ENCODE peak calls at places on chromosomes 6 and 20, in four cellular contexts. One of them, this sample, is unnamed.

GRCh38 chr6:51184046-51184445 is 365.4 kb downstream of the TFAP2B start:
- DNase-seq in K562: no peak
- DNase-seq in HepG2: no peak
- DNase-seq in WTC11: no peak
- DNase-seq in this sample: no peak

GRCh38 chr20:45850926-45851325 is 6.3 kb downstream of the ACOT8 start:
- DNase-seq in WTC11: no peak
- DNase-seq in HepG2: no peak
- DNase-seq in K562: peak
- DNase-seq in this sample: no peak

GRCh38 chr6:34277763-34278112 is 28.9 kb upstream of the SMIM29 start:
- DNase-seq in K562: peak
- DNase-seq in WTC11: no peak
- DNase-seq in HepG2: no peak
- DNase-seq in this sample: no peak

GRCh38 chr6:121491576-121491975 is 56.1 kb downstream of the GJA1 start:
- DNase-seq in WTC11: no peak
- DNase-seq in HepG2: no peak
- DNase-seq in K562: no peak
- DNase-seq in this sample: no peak

GRCh38 chr6:129215916-129216525 is 333.1 kb downstream of the LAMA2 start:
- DNase-seq in HepG2: no peak
- DNase-seq in WTC11: no peak
- DNase-seq in K562: no peak
- DNase-seq in this sample: no peak

GRCh38 chr20:57372581-57373350 is 18.4 kb upstream of the RBM38 start:
- DNase-seq in WTC11: no peak
- DNase-seq in K562: no peak
- DNase-seq in HepG2: no peak
- DNase-seq in this sample: no peak

GRCh38 chr6:6960571-6961251 is 147.1 kb upstream of the RREB1 start:
- DNase-seq in K562: no peak
- DNase-seq in WTC11: no peak
- DNase-seq in HepG2: no peak
- DNase-seq in this sample: no peak

GRCh38 chr6:158565482-158566040 is 5.7 kb downstream of the TMEM181 start:
- DNase-seq in K562: no peak
- DNase-seq in HepG2: no peak
- DNase-seq in WTC11: no peak
- DNase-seq in this sample: no peak

GRCh38 chr6:12528171-12528570 is 188.4 kb upstream of the PHACTR1 start:
- DNase-seq in HepG2: no peak
- DNase-seq in K562: no peak
- DNase-seq in WTC11: no peak
- DNase-seq in this sample: no peak

GRCh38 chr6:153328194-153328593 is 197.1 kb upstream of the RGS17 start:
- DNase-seq in WTC11: no peak
- DNase-seq in K562: no peak
- DNase-seq in HepG2: no peak
- DNase-seq in this sample: no peak

GRCh38 chr6:99850841-99851240 is 143.2 kb downstream of the MCHR2 start:
- DNase-seq in K562: no peak
- DNase-seq in HepG2: no peak
- DNase-seq in WTC11: no peak
- DNase-seq in this sample: no peak

GRCh38 chr6:43769526-43770416 is at the start of gene VEGFA:
- DNase-seq in HepG2: peak
- DNase-seq in K562: peak
- DNase-seq in WTC11: peak
- DNase-seq in this sample: peak

GRCh38 chr6:130598021-130598989 is 228.9 kb upstream of the SMLR1 start:
- DNase-seq in K562: no peak
- DNase-seq in WTC11: no peak
- DNase-seq in HepG2: no peak
- DNase-seq in this sample: no peak

GRCh38 chr6:168083142-168083885 is 4.3 kb upstream of the FRMD1 start:
- DNase-seq in HepG2: no peak
- DNase-seq in K562: no peak
- DNase-seq in WTC11: no peak
- DNase-seq in this sample: no peak

GRCh38 chr6:168778201-168778600 is 337.2 kb downstream of the SMOC2 start:
- DNase-seq in K562: no peak
- DNase-seq in WTC11: no peak
- DNase-seq in HepG2: no peak
- DNase-seq in this sample: no peak

GRCh38 chr20:38418509-38419204 is 16.5 kb downstream of the SNHG17 start:
- DNase-seq in K562: no peak
- DNase-seq in HepG2: no peak
- DNase-seq in WTC11: no peak
- DNase-seq in this sample: no peak

GRCh38 chr6:115914098-115914497 is 146.6 kb downstream of the FRK start:
- DNase-seq in WTC11: no peak
- DNase-seq in K562: no peak
- DNase-seq in HepG2: no peak
- DNase-seq in this sample: no peak

GRCh38 chr6:167892835-167893234 is 66.1 kb downstream of the AFDN start:
- DNase-seq in HepG2: no peak
- DNase-seq in WTC11: peak
- DNase-seq in K562: no peak
- DNase-seq in this sample: no peak

GRCh38 chr6:13614126-13614925 is 809 bp upstream of the NOL7 start:
- DNase-seq in K562: peak
- DNase-seq in HepG2: peak
- DNase-seq in WTC11: no peak
- DNase-seq in this sample: peak

GRCh38 chr6:11233936-11234573 is 1.6 kb upstream of the NEDD9 start:
- DNase-seq in WTC11: no peak
- DNase-seq in K562: no peak
- DNase-seq in HepG2: no peak
- DNase-seq in this sample: no peak

GRCh38 chr6:168035661-168036616 is 38.5 kb downstream of the KIF25 start:
- DNase-seq in K562: peak
- DNase-seq in WTC11: no peak
- DNase-seq in HepG2: no peak
- DNase-seq in this sample: peak

GRCh38 chr6:2381872-2382661 is 136.7 kb upstream of the GMDS start:
- DNase-seq in WTC11: no peak
- DNase-seq in HepG2: no peak
- DNase-seq in K562: no peak
- DNase-seq in this sample: no peak

GRCh38 chr20:38152175-38153010 is 12.7 kb downstream of the TGM2 start:
- DNase-seq in HepG2: peak
- DNase-seq in K562: no peak
- DNase-seq in WTC11: no peak
- DNase-seq in this sample: no peak

GRCh38 chr6:128511518-128511917 is 8.9 kb downstream of the PTPRK start:
- DNase-seq in HepG2: no peak
- DNase-seq in K562: no peak
- DNase-seq in WTC11: no peak
- DNase-seq in this sample: no peak

DNA sequence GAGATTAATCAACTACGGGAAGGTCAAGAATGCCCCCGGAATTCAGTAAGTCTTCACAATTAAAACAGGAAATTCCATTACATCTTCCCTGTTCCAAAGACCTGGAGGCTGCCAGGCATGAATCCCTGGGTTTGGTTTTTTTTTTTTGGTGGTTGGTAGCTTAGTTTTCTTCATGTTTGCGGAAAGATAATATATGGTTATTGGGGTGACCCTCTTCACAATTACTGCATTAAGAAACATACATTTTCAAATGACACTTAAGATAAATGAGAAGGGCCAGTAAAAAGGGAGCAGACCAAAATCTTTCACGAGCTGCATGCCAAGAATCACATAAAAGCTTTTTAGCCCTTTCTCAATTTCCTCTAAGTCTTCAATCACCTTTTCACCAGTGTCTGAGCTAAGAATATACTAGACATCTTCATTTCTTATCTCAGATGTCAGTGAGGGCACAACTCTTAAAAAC is 64.0 kb downstream of the KIF13A start:
- DNase-seq in WTC11: no peak
- DNase-seq in HepG2: no peak
- DNase-seq in K562: no peak
- DNase-seq in this sample: no peak
- TF ChIP-seq SP1 in WTC11: no peak
- TF ChIP-seq SP1 in HepG2: no peak
- TF ChIP-seq SP1 in K562: no peak
- TF ChIP-seq SP1 in this sample: no peak

DNA sequence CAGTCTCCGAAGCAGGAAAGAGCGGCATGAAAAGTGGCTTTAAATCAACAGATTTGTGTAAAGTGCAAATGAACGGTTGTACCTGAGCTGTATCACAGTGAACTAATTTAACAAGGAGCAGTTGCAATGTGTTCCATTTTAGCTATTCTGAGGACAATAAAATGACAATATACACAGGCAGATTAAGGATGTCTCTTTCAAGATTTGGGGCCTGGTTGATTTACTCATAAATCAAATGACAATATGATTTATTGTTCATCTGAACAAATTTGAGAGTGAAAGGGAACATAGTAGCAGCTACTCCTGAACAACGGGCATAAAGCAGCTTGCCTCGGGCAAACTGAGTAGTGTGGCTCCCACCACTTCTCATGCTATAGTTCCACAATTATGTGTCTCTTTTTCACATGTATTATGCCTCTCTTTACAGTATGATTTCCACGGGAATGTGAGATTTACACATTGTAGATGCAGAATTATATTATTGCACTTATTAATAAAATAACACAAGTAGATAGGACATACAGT is 204.1 kb upstream of the AGPAT4 start:
- DNase-seq in K562: no peak
- DNase-seq in HepG2: no peak
- DNase-seq in WTC11: no peak
- DNase-seq in this sample: no peak
- TF ChIP-seq ELF4 in K562: no peak
- TF ChIP-seq ELF4 in HepG2: no peak
- TF ChIP-seq ELF4 in WTC11: no peak
- TF ChIP-seq ELF4 in this sample: no peak

GRCh38 chr6:39104528-39104927 is 10.5 kb downstream of the SAYSD1 start:
- DNase-seq in HepG2: no peak
- DNase-seq in WTC11: no peak
- DNase-seq in K562: no peak
- DNase-seq in this sample: no peak

GRCh38 chr6:39107641-39108040 is 7.3 kb downstream of the SAYSD1 start:
- DNase-seq in K562: no peak
- DNase-seq in HepG2: no peak
- DNase-seq in WTC11: no peak
- DNase-seq in this sample: no peak

GRCh38 chr6:39111280-39111679 is 3.7 kb downstream of the SAYSD1 start:
- DNase-seq in WTC11: no peak
- DNase-seq in HepG2: no peak
- DNase-seq in K562: no peak
- DNase-seq in this sample: no peak

GRCh38 chr6:39108041-39108839 is 6.7 kb downstream of the SAYSD1 start:
- DNase-seq in HepG2: no peak
- DNase-seq in WTC11: no peak
- DNase-seq in K562: no peak
- DNase-seq in this sample: no peak

GRCh38 chr6:39107034-39107433 is 8.0 kb downstream of the SAYSD1 start:
- DNase-seq in HepG2: no peak
- DNase-seq in K562: no peak
- DNase-seq in WTC11: no peak
- DNase-seq in this sample: no peak
- TF ChIP-seq SP1 in HepG2: no peak
- TF ChIP-seq SP1 in K562: no peak
- TF ChIP-seq SP1 in WTC11: no peak
- TF ChIP-seq SP1 in this sample: no peak

DNA sequence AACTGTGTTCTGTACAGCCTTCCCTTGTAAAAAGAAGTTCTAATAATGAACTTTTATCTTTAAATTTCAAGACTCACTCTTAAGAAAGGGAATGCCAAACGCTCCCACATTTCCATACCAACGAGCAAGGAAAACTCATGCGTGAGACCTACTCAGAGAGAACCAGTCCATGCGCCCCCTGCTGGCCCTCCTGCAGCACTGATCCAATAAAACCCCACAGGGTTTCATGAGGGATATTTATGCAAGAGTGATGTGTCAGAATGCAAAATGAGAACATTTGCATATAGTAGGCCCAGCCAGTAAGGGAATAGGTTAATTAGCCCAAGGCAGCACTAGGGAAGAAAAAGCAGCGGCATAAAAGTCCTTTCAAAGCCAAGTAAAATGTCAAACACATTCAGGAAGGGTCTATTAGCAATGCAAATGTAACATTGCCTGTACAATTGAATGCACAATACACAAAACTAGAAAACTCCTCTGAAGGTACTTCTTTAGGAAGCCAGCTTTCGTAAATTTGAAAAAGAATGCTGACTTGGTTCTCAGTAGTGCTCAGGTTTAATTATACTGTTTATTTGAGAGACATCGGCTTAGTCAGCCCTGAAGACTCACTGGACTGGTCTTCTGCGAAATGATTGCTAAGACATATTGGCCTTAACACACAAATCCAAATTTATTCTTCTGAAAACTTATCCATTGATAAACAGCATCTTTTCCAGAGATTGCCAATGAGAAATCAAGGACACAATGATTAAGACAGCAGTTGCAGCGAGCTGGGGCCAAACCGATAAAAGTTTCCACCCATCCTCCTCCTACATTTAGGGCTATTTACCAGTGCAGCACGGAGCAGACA is 93.2 kb downstream of the GMPR start:
- DNase-seq in K562: peak
- DNase-seq in HepG2: peak
- DNase-seq in WTC11: peak
- DNase-seq in this sample: peak
- TF ChIP-seq ELF4 in K562: no peak
- TF ChIP-seq ELF4 in HepG2: no peak
- TF ChIP-seq ELF4 in WTC11: no peak
- TF ChIP-seq ELF4 in this sample: no peak

GRCh38 chr6:102402635-102403329 is 1009.3 kb downstream of the GRIK2 start:
- DNase-seq in WTC11: no peak
- DNase-seq in K562: no peak
- DNase-seq in HepG2: no peak
- DNase-seq in this sample: no peak
- TF ChIP-seq SP1 in WTC11: no peak
- TF ChIP-seq SP1 in K562: no peak
- TF ChIP-seq SP1 in HepG2: no peak
- TF ChIP-seq SP1 in this sample: no peak